ENCODE peak calls at places on chromosomes 13 and 19, in nine cellular contexts. O, Y, U, F, B, D, I, G and X are unnamed samples.

GRCh38 chr19:14699641-14700040 is 9.8 kb downstream of the ZNF333 start:
- DNase-seq in B (no peak), U (no peak), D (no peak), G (no peak), F (no peak), O (no peak), Y (no peak), I (no peak), X (no peak)

GRCh38 chr19:40605201-40605971 is 4.2 kb downstream of the LTBP4 start:
- DNase-seq in G (no peak), Y (peak), O (peak), U (no peak), D (peak), F (peak), B (peak), I (peak), X (peak)

GRCh38 chr19:17847538-17848366 is at the start of gene JAK3:
- DNase-seq in B (peak), G (no peak), D (peak), I (peak), U (peak), F (no peak), O (peak), Y (peak), X (no peak)

GRCh38 chr13:48506092-48506701 is 26.7 kb downstream of the RCBTB2 start:
- DNase-seq in B (no peak), F (no peak), U (no peak), G (no peak), I (no peak), Y (no peak), O (no peak), D (no peak), X (no peak)

GRCh38 chr19:17951151-17952040 is 15.5 kb upstream of the KCNN1 start:
- DNase-seq in G (no peak), B (no peak), I (no peak), O (no peak), F (no peak), D (no peak), U (no peak), Y (no peak), X (no peak)

GRCh38 chr13:46495647-46496046 is 57.3 kb upstream of the LRCH1 start:
- DNase-seq in G (no peak), U (no peak), O (no peak), F (no peak), B (no peak), D (no peak), Y (no peak), I (no peak), X (no peak)

GRCh38 chr19:1540353-1540925 is 16.6 kb downstream of the PLK5 start:
- DNase-seq in G (no peak), D (no peak), U (no peak), Y (no peak), I (no peak), B (no peak), F (no peak), O (no peak), X (no peak)

GRCh38 chr19:33814181-33815165 is 17.8 kb downstream of the KCTD15 start:
- DNase-seq in G (no peak), O (no peak), I (peak), B (no peak), D (no peak), F (no peak), Y (no peak), U (no peak), X (no peak)

GRCh38 chr19:29775575-29775900 is 36.3 kb upstream of the CCNE1 start:
- DNase-seq in Y (no peak), F (no peak), G (no peak), D (no peak), B (no peak), O (no peak), U (no peak), I (no peak), X (no peak)

GRCh38 chr13:20340759-20341161 is 108.6 kb upstream of the GJB6 start:
- DNase-seq in G (no peak), Y (no peak), U (no peak), I (no peak), F (no peak), B (no peak), O (no peak), D (no peak), X (peak)